ENCODE peak calls at places on chromosomes 4 and X, in nine cellular contexts. Q is A172; O is activated CD4-positive, CD25-positive, alpha-beta regulatory T cell treated with anti-CD3 and anti-CD28 coated beads, Interleukin-2, amount 50 U/mL, for 16 hours; K is iris pigment epithelial cell; V is stimulated activated CD8-positive, alpha-beta memory T cell treated with anti-CD3 and anti-CD28 coated beads, Interleukin-12 subunit alpha, Interleukin-12 subunit beta, amount 100 ng/mL, for 1 hour; A is RKO; F is SIG-M5; G is globus pallidus; Y is fibroblast of lung. U is an unnamed sample.

GRCh38 chrX:107728342-107729099 is 47.1 kb downstream of the TSC22D3 start:
- DNase-seq in Q (no peak), O (no peak), K (no peak), V (no peak), A (no peak), F (no peak), G (no peak), Y (no peak), U (no peak)

GRCh38 chr4:187175197-187175596 is 451.5 kb upstream of the FAT1 start:
- DNase-seq in Q (no peak), O (no peak), K (no peak), V (no peak), A (no peak), F (no peak), G (no peak), Y (no peak), U (no peak)

GRCh38 chr4:21697583-21697982 is 251.0 kb downstream of the KCNIP4 start:
- DNase-seq in Q (peak), O (no peak), K (peak), V (no peak), A (no peak), F (no peak), G (no peak), Y (peak), U (peak)

GRCh38 chrX:96386981-96387380 is 297.7 kb upstream of the DIAPH2 start:
- DNase-seq in Q (no peak), O (no peak), K (no peak), V (no peak), A (no peak), F (no peak), G (no peak), Y (no peak), U (no peak)

GRCh38 chr4:81366786-81367185 is 104.9 kb downstream of the RASGEF1B start:
- DNase-seq in Q (no peak), O (no peak), K (no peak), V (no peak), A (no peak), F (no peak), G (no peak), Y (no peak), U (no peak)

GRCh38 chr4:41713768-41714167 is 34.8 kb downstream of the PHOX2B start:
- DNase-seq in Q (no peak), O (no peak), K (no peak), V (no peak), A (no peak), F (no peak), G (no peak), Y (no peak), U (no peak)

GRCh38 chrX:72539822-72540221 is 32.8 kb downstream of the HDAC8 start:
- DNase-seq in Q (no peak), O (no peak), K (peak), V (no peak), A (no peak), F (no peak), G (no peak), Y (no peak), U (peak)

GRCh38 chr4:73593631-73594241 is 26.5 kb downstream of the RASSF6 start:
- DNase-seq in Q (no peak), O (no peak), K (peak), V (no peak), A (peak), F (no peak), G (peak), Y (peak), U (no peak)

GRCh38 chr4:48722509-48723446 is 57.3 kb downstream of the FRYL start:
- DNase-seq in Q (no peak), O (no peak), K (peak), V (no peak), A (no peak), F (no peak), G (no peak), Y (no peak), U (no peak)

GRCh38 chr4:94636004-94636403 is 121.8 kb upstream of the BMPR1B start:
- DNase-seq in Q (no peak), O (no peak), K (no peak), V (no peak), A (no peak), F (no peak), G (no peak), Y (peak), U (no peak)

GRCh38 chr4:8200302-8200975 is 1.3 kb downstream of the SH3TC1 start:
- DNase-seq in Q (no peak), O (no peak), K (peak), V (no peak), A (no peak), F (no peak), G (peak), Y (peak), U (no peak)

GRCh38 chr4:77104405-77105292 is 28.9 kb upstream of the CCNI start:
- DNase-seq in Q (no peak), O (no peak), K (peak), V (no peak), A (no peak), F (no peak), G (peak), Y (peak), U (peak)

GRCh38 chrX:45515262-45516215 is 314.9 kb upstream of the DIPK2B start:
- DNase-seq in Q (peak), O (no peak), K (peak), V (no peak), A (peak), F (peak), G (peak), Y (peak), U (peak)

GRCh38 chrX:38335382-38335781 is 8.1 kb upstream of the RPGR start:
- DNase-seq in Q (no peak), O (no peak), K (no peak), V (no peak), A (no peak), F (no peak), G (peak), Y (no peak), U (no peak)

GRCh38 chr4:75919914-75920313 is 17.7 kb upstream of the PPEF2 start:
- DNase-seq in Q (no peak), O (no peak), K (peak), V (no peak), A (no peak), F (no peak), G (no peak), Y (peak), U (peak)

GRCh38 chrX:128439159-128439558 is 387.0 kb upstream of the ACTRT1 start:
- DNase-seq in Q (no peak), O (no peak), K (no peak), V (no peak), A (no peak), F (no peak), G (no peak), Y (no peak), U (no peak)

GRCh38 chrX:124217289-124218251 is 114.9 kb upstream of the TEX13D start:
- DNase-seq in Q (peak), O (no peak), K (peak), V (peak), A (no peak), F (peak), G (peak), Y (no peak), U (no peak)

GRCh38 chrX:78650906-78651437 is 8.2 kb downstream of the RTL3 start:
- DNase-seq in Q (peak), O (no peak), K (peak), V (no peak), A (no peak), F (peak), G (no peak), Y (peak), U (no peak)

GRCh38 chrX:40091691-40092421 is 5.9 kb downstream of the BCOR start:
- DNase-seq in Q (no peak), O (no peak), K (no peak), V (no peak), A (no peak), F (no peak), G (no peak), Y (no peak), U (no peak)

GRCh38 chr4:150098214-150098613 is 20.0 kb downstream of the DCLK2 start:
- DNase-seq in Q (no peak), O (no peak), K (peak), V (no peak), A (peak), F (no peak), G (no peak), Y (peak), U (no peak)

GRCh38 chr4:36020351-36020750 is 224.0 kb downstream of the ARAP2 start:
- DNase-seq in Q (no peak), O (no peak), K (no peak), V (no peak), A (no peak), F (no peak), G (no peak), Y (no peak), U (no peak)

GRCh38 chr4:54100607-54101189 is 735 bp downstream of the GSX2 start:
- DNase-seq in Q (no peak), O (no peak), K (no peak), V (no peak), A (no peak), F (no peak), G (no peak), Y (no peak), U (no peak)

GRCh38 chrX:107654778-107655761 is 26.8 kb downstream of the PRPS1 start:
- DNase-seq in Q (no peak), O (peak), K (peak), V (peak), A (no peak), F (no peak), G (no peak), Y (peak), U (peak)

GRCh38 chrX:72094894-72095293 is 36.8 kb downstream of the RTL5 start:
- DNase-seq in Q (no peak), O (peak), K (peak), V (peak), A (no peak), F (no peak), G (no peak), Y (peak), U (peak)

GRCh38 chrX:106707771-106708454 is 18.6 kb upstream of the RNF128 start:
- DNase-seq in Q (peak), O (no peak), K (peak), V (no peak), A (peak), F (no peak), G (no peak), Y (peak), U (no peak)

GRCh38 chr4:55475394-55476243 is 71.1 kb downstream of the CLOCK start:
- DNase-seq in Q (peak), O (no peak), K (peak), V (no peak), A (peak), F (no peak), G (no peak), Y (peak), U (no peak)

GRCh38 chr4:111228396-111228795 is 605.5 kb upstream of the PITX2 start:
- DNase-seq in Q (peak), O (no peak), K (peak), V (no peak), A (no peak), F (no peak), G (no peak), Y (no peak), U (no peak)

GRCh38 chr4:82753725-82754410 is 44.7 kb downstream of the SCD5 start:
- DNase-seq in Q (no peak), O (no peak), K (no peak), V (no peak), A (no peak), F (no peak), G (no peak), Y (peak), U (peak)

GRCh38 chr4:8240211-8241041 is 29.1 kb upstream of the HTRA3 start:
- DNase-seq in Q (no peak), O (no peak), K (no peak), V (no peak), A (no peak), F (no peak), G (no peak), Y (no peak), U (no peak)

GRCh38 chr4:86924805-86925204 is 10.0 kb upstream of the AFF1 start:
- DNase-seq in Q (peak), O (no peak), K (peak), V (no peak), A (peak), F (no peak), G (no peak), Y (peak), U (no peak)

GRCh38 chr4:98565646-98566403 is 92.6 kb downstream of the TSPAN5 start:
- DNase-seq in Q (no peak), O (no peak), K (no peak), V (no peak), A (no peak), F (no peak), G (peak), Y (no peak), U (peak)

GRCh38 chr4:151472711-151473110 is 63.7 kb downstream of the FHIP1A start:
- DNase-seq in Q (no peak), O (no peak), K (peak), V (no peak), A (no peak), F (no peak), G (no peak), Y (peak), U (peak)

GRCh38 chr4:52202931-52203330 is 151.8 kb downstream of the SPATA18 start:
- DNase-seq in Q (no peak), O (no peak), K (no peak), V (no peak), A (no peak), F (no peak), G (no peak), Y (no peak), U (no peak)

GRCh38 chr4:20391912-20392311 is 140.2 kb downstream of the SLIT2 start:
- DNase-seq in Q (no peak), O (no peak), K (no peak), V (no peak), A (no peak), F (no peak), G (no peak), Y (no peak), U (no peak)

GRCh38 chr4:2591189-2591588 is 54.7 kb downstream of the FAM193A start:
- DNase-seq in Q (no peak), O (no peak), K (peak), V (no peak), A (no peak), F (no peak), G (no peak), Y (peak), U (no peak)

GRCh38 chr4:6137027-6137746 is 63.2 kb downstream of the JAKMIP1 start:
- DNase-seq in Q (no peak), O (no peak), K (no peak), V (no peak), A (no peak), F (no peak), G (no peak), Y (no peak), U (no peak)

GRCh38 chrX:151923648-151924047 is 11.0 kb downstream of the MAGEA4 start:
- DNase-seq in Q (no peak), O (no peak), K (no peak), V (no peak), A (no peak), F (no peak), G (no peak), Y (no peak), U (no peak)

U was measured in G401.